ENCODE peak calls at places on chromosomes 3 and 15, in five cellular contexts. P is foreskin fibroblast; L is stimulated activated CD8-positive, alpha-beta memory T cell treated with anti-CD3 and anti-CD28 coated beads, Interleukin-2, amount 100 ng/mL, for 48 hours; C is A549; G is psoas muscle. M is an unnamed sample.

GRCh38 chr15:74626752-74627692 is 11.4 kb downstream of the CLK3 start:
- DNase-seq in P (no peak), L (no peak), C (no peak), G (no peak), M (no peak)

GRCh38 chr3:187739125-187739560 is 6.1 kb downstream of the BCL6 start:
- DNase-seq in P (no peak), L (no peak), C (no peak), G (peak), M (no peak)

GRCh38 chr3:11391930-11392688 is 119.9 kb downstream of the ATG7 start:
- DNase-seq in P (no peak), L (no peak), C (no peak), G (no peak), M (no peak)

GRCh38 chr3:131454501-131454900 is 48.3 kb downstream of the MRPL3 start:
- DNase-seq in P (peak), L (no peak), C (no peak), G (no peak), M (no peak)

GRCh38 chr3:45011756-45012441 is 14.2 kb upstream of the CLEC3B start:
- DNase-seq in P (peak), L (no peak), C (no peak), G (peak), M (no peak)

GRCh38 chr3:58471025-58471887 is 20.6 kb upstream of the KCTD6 start:
- DNase-seq in P (peak), L (peak), C (peak), G (no peak), M (peak)

GRCh38 chr3:54361884-54362283 is 239.5 kb downstream of the CACNA2D3 start:
- DNase-seq in P (no peak), L (no peak), C (no peak), G (no peak), M (no peak)

GRCh38 chr15:31954364-31954763 is 76.0 kb upstream of the CHRNA7 start:
- DNase-seq in P (no peak), L (no peak), C (no peak), G (no peak), M (no peak)

GRCh38 chr15:64461577-64462162 is 1.3 kb downstream of the ZNF609 start:
- DNase-seq in P (no peak), L (peak), C (peak), G (no peak), M (no peak)

GRCh38 chr3:121894191-121894990 is at the start of gene SLC15A2:
- DNase-seq in P (no peak), L (no peak), C (no peak), G (no peak), M (no peak)

GRCh38 chr15:87031545-87032230 is 952.0 kb downstream of the AGBL1 start:
- DNase-seq in P (no peak), L (no peak), C (no peak), G (no peak), M (no peak)

GRCh38 chr3:196274585-196274984 is 12.9 kb downstream of the PCYT1A start:
- DNase-seq in P (no peak), L (peak), C (no peak), G (no peak), M (no peak)

GRCh38 chr3:100893590-100893989 is 99.6 kb downstream of the ABI3BP start:
- DNase-seq in P (peak), L (no peak), C (peak), G (no peak), M (no peak)

GRCh38 chr3:100463002-100463401 is 29.4 kb upstream of the TMEM45A start:
- DNase-seq in P (peak), L (no peak), C (peak), G (no peak), M (peak)

GRCh38 chr3:172194702-172195392 is 155.5 kb downstream of the FNDC3B start:
- DNase-seq in P (no peak), L (no peak), C (peak), G (no peak), M (no peak)

GRCh38 chr15:63553388-63553791 is 43.8 kb upstream of the FBXL22 start:
- DNase-seq in P (peak), L (no peak), C (no peak), G (no peak), M (peak)

GRCh38 chr15:63263519-63263918 is 13.9 kb upstream of the APH1B start:
- DNase-seq in P (no peak), L (no peak), C (no peak), G (no peak), M (no peak)

GRCh38 chr3:156483426-156483825 is 71.5 kb downstream of the SSR3 start:
- DNase-seq in P (peak), L (no peak), C (no peak), G (no peak), M (peak)

GRCh38 chr15:70875001-70875782 is 17.0 kb downstream of the THAP10 start:
- DNase-seq in P (no peak), L (no peak), C (peak), G (no peak), M (no peak)

GRCh38 chr3:120182613-120183524 is 88.6 kb upstream of the GSK3B start:
- DNase-seq in P (peak), L (no peak), C (peak), G (no peak), M (no peak)

GRCh38 chr3:128112406-128112968 is 11.1 kb downstream of the RUVBL1 start:
- DNase-seq in P (peak), L (peak), C (peak), G (no peak), M (peak)

GRCh38 chr3:162175904-162176303 is 679.3 kb downstream of the OTOL1 start:
- DNase-seq in P (no peak), L (no peak), C (no peak), G (no peak), M (no peak)

GRCh38 chr15:25242166-25242879 is 196.5 kb downstream of the UBE3A start:
- DNase-seq in P (no peak), L (no peak), C (no peak), G (peak), M (no peak)

GRCh38 chr15:61116830-61117229 is 112.3 kb downstream of the RORA start:
- DNase-seq in P (no peak), L (no peak), C (no peak), G (no peak), M (no peak)

GRCh38 chr15:40969363-40969762 is 16.1 kb downstream of the CHAC1 start:
- DNase-seq in P (no peak), L (no peak), C (no peak), G (no peak), M (no peak)

GRCh38 chr15:98455899-98456298 is 192.4 kb upstream of the IGF1R start:
- DNase-seq in P (no peak), L (no peak), C (no peak), G (no peak), M (no peak)

GRCh38 chr3:112776836-112777235 is 69.8 kb downstream of the CD200R1L start:
- DNase-seq in P (no peak), L (no peak), C (no peak), G (no peak), M (no peak)